ENCODE peak calls at places on chromosomes 13 and 19, in four cellular contexts. B is T-cell; Y is activated effector memory CD4-positive, alpha-beta T cell treated with Interleukin-2 at 50 U/mL for 16 hours; O is hepatic stellate cell. M is an unnamed sample.

GRCh38 chr19:16200038-16200775 is 2.5 kb downstream of the AP1M1 start:
- DNase-seq in B (no peak), Y (no peak), O (peak; percentile 34), M (no peak)

GRCh38 chr19:3821857-3822364 is 35.7 kb upstream of the MATK start:
- DNase-seq in B (peak; percentile 80), Y (peak; percentile 84), O (peak; percentile 77), M (peak; percentile 49)

GRCh38 chr13:105037064-105037463 is 1498.4 kb downstream of the EFNB2 start:
- DNase-seq in B (no peak), Y (no peak), O (no peak), M (no peak)

GRCh38 chr13:101919541-101920306 is 467.2 kb downstream of the ITGBL1 start:
- DNase-seq in B (no peak), Y (no peak), O (no peak), M (no peak)

GRCh38 chr13:102877285-102877684 is 31.5 kb downstream of the ERCC5 start:
- DNase-seq in B (no peak), Y (no peak), O (no peak), M (no peak)

GRCh38 chr19:7007859-7008258 is 13.4 kb downstream of the MBD3L2B start:
- DNase-seq in B (no peak), Y (no peak), O (no peak), M (no peak)

GRCh38 chr13:52845766-52846566 is 2.5 kb downstream of the PCDH8 start:
- DNase-seq in B (no peak), Y (no peak), O (no peak), M (no peak)

GRCh38 chr19:30085394-30085793 is 143.4 kb downstream of the URI1 start:
- DNase-seq in B (no peak), Y (no peak), O (no peak), M (no peak)

GRCh38 chr13:45670481-45670880 is 31.6 kb upstream of the CBY2 start:
- DNase-seq in B (no peak), Y (no peak), O (no peak), M (no peak)

M was measured in foreskin melanocyte.